ENCODE peak calls at places on chromosomes 5 and 9, in five cellular contexts. Y, E, N, A and R are unnamed samples.

GRCh38 chr5:132883261-132883834 is 9.9 kb downstream of the LEAP2 start:
- DNase-seq in Y (peak), E (peak), N (peak), A (peak), R (peak)

GRCh38 chr5:141050622-141051525 is at the start of gene PCDHB1:
- DNase-seq in Y (peak), E (no peak), N (peak), A (no peak), R (no peak)

GRCh38 chr9:126861707-126862460 is 1.4 kb downstream of the ZBTB34 start:
- DNase-seq in Y (no peak), E (no peak), N (peak), A (no peak), R (no peak)

GRCh38 chr5:78005021-78005785 is 229.1 kb upstream of the TBCA start:
- DNase-seq in Y (no peak), E (no peak), N (no peak), A (peak), R (no peak)

GRCh38 chr9:33884856-33885701 is 68.1 kb downstream of the UBE2R2 start:
- DNase-seq in Y (no peak), E (no peak), N (no peak), A (peak), R (no peak)

GRCh38 chr5:33311893-33312292 is 128.9 kb upstream of the TARS1 start:
- DNase-seq in Y (no peak), E (peak), N (peak), A (peak), R (no peak)

GRCh38 chr5:40775085-40775845 is 19.5 kb upstream of the TTC33 start:
- DNase-seq in Y (no peak), E (no peak), N (no peak), A (no peak), R (no peak)

GRCh38 chr5:123414975-123415374 is 8.2 kb downstream of the CEP120 start:
- DNase-seq in Y (no peak), E (no peak), N (no peak), A (no peak), R (no peak)

GRCh38 chr9:94912700-94913249 is 186.3 kb downstream of the AOPEP start:
- DNase-seq in Y (no peak), E (peak), N (peak), A (peak), R (no peak)

GRCh38 chr9:137162505-137163100 is 7.2 kb downstream of the LRRC26 start:
- DNase-seq in Y (no peak), E (no peak), N (no peak), A (no peak), R (no peak)

GRCh38 chr9:95379630-95380029 is 62.1 kb upstream of the FANCC start:
- DNase-seq in Y (no peak), E (no peak), N (no peak), A (no peak), R (no peak)

GRCh38 chr5:639584-640213 is 27.6 kb downstream of the CEP72 start:
- DNase-seq in Y (no peak), E (no peak), N (no peak), A (no peak), R (no peak)

GRCh38 chr9:29311221-29311620 is 1737.9 kb upstream of the C9orf72 start:
- DNase-seq in Y (no peak), E (no peak), N (no peak), A (peak), R (no peak)

GRCh38 chr9:7177383-7177782 is 419.6 kb downstream of the KDM4C start:
- DNase-seq in Y (no peak), E (no peak), N (peak), A (no peak), R (no peak)

GRCh38 chr5:125342938-125343401 is 596.5 kb upstream of the ZNF608 start:
- DNase-seq in Y (no peak), E (no peak), N (no peak), A (peak), R (no peak)

GRCh38 chr5:107669543-107670027 is 1.2 kb downstream of the EFNA5 start:
- DNase-seq in Y (no peak), E (no peak), N (peak), A (peak), R (no peak)

GRCh38 chr9:20714442-20715415 is 30.7 kb downstream of the FOCAD start:
- DNase-seq in Y (no peak), E (no peak), N (no peak), A (no peak), R (no peak)

GRCh38 chr5:59799668-59800374 is 93.7 kb downstream of the PDE4D start:
- DNase-seq in Y (peak), E (peak), N (peak), A (no peak), R (peak)

GRCh38 chr5:143056331-143056689 is 286.1 kb downstream of the ARHGAP26 start:
- DNase-seq in Y (no peak), E (no peak), N (no peak), A (peak), R (no peak)

GRCh38 chr5:143052967-143053682 is 282.9 kb downstream of the ARHGAP26 start:
- DNase-seq in Y (no peak), E (no peak), N (no peak), A (no peak), R (peak)

GRCh38 chr5:143055596-143056330 is 285.6 kb downstream of the ARHGAP26 start:
- DNase-seq in Y (no peak), E (no peak), N (no peak), A (peak), R (no peak)

GRCh38 chr5:143053780-143054179 is 283.6 kb downstream of the ARHGAP26 start:
- DNase-seq in Y (no peak), E (no peak), N (no peak), A (no peak), R (no peak)

DNA sequence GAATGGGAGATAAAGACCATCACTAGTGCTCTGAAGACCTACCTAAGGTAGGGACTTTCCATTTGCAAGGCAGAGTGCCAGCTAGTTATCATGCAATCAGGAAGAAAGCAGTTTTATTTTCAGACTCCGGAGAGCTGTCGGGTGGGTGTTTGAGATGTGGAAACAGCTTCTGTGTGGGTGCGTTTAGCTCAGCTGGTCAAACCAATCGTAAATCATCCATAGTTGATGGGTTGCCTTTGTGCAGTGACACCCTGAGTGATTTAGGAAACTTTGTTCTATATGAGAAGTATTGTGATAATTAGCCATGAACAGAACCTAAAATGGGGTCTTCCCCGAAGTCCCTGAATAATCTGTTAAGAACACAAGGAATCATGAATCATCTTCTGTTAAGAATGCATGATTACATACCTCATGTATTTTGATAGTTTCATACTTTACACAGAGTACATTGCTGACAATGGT is 284.3 kb downstream of the ARHGAP26 start:
- DNase-seq in Y (no peak), E (no peak), N (no peak), A (peak), R (peak)
- H3K4me3 ChIP-seq in Y (no peak), E (no peak), N (no peak), A (no peak), R (peak)

GRCh38 chr5:150131978-150132694 is 23.5 kb downstream of the PDGFRB start:
- DNase-seq in Y (no peak), E (no peak), N (no peak), A (no peak), R (no peak)
- H2AFZ ChIP-seq in Y (no peak), E (no peak), N (no peak), A (no peak), R (no peak)

GRCh38 chr9:133661846-133662636 is 25.9 kb downstream of the DBH start:
- DNase-seq in Y (no peak), E (no peak), N (no peak), A (peak), R (no peak)

GRCh38 chr9:133658442-133659431 is 22.6 kb downstream of the DBH start:
- DNase-seq in Y (peak), E (peak), N (peak), A (peak), R (no peak)

GRCh38 chr9:133657120-133657661 is 21.0 kb downstream of the DBH start:
- DNase-seq in Y (no peak), E (no peak), N (no peak), A (peak), R (no peak)

GRCh38 chr9:133656211-133657119 is 20.3 kb downstream of the DBH start:
- DNase-seq in Y (no peak), E (no peak), N (peak), A (no peak), R (no peak)

GRCh38 chr9:133659566-133659965 is 23.4 kb downstream of the DBH start:
- DNase-seq in Y (no peak), E (no peak), N (no peak), A (no peak), R (no peak)
- H3K4me2 ChIP-seq in Y (no peak), E (peak), N (no peak), A (no peak), R (no peak)

DNA sequence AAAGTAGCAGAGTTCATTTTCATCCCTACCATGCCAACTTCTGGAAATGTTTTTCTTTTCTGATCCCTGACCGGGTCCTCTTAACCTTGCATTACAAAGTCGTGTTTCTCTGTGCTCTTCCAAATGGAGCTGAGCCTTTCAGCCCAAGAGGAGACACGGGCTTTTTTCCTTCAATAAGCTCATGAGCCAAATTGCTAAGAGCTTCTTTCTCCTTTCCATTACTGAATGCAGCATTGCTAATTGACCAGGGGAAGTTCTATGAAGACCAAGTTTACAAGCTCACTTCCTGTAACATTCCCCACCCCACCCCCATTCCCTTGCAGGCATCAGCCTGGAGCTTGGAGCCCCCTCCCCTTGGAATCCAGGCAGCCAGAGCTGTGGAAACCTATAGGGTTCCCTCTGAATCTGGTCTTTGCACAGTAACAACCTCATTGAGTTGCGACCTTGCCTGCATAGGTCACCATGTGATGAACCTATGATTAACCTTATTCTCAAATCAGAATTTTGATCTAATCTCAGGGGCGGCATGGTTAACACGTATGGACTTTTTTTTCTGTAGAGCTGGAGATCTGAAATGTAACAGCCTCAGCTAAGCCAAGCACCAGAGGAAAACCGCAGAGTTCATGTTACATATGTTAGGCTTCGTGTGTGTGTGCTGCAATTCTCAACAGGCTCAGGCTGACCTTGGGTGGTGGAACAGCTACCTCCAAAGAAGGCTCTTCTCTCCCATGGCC is 395.7 kb upstream of the ZNF462 start:
- DNase-seq in Y (peak), E (no peak), N (no peak), A (no peak), R (no peak)
- H3K4me3 ChIP-seq in Y (no peak), E (no peak), N (no peak), A (no peak), R (no peak)

DNA sequence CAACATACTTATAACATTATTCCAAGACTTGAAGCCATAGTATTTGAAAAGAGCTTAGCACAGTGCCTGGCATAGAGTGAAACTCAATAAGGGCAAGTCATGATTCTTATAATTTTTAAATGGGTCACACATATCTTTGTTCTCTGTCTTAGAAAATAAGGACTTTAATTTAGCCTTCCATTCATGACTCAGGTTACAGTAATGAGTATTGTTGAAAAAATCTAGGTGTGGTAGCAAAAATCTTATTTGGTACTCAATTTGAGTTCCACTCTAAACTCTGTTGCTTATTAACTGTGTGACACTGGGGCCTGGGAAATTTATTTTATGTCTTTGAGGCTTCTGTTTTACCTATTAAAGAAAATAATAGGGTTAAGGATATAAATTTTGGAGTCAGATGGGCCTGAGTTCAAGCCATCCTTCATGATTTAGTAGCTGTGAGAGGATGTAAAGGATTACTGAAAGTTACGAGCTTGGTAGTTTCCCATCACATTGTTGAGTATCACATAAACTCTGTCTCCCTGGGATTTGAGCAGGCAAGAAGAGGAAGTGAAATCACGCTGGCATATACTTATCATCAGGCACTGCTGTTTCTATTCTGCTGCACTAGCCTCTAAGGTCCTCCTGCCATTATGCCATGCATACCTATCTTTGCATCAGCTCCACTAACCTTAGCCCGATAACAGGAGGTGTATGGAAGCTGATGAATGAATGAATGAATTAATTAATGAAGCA is 1.5 kb downstream of the SPINK9 start:
- DNase-seq in Y (no peak), E (no peak), N (peak), A (no peak), R (no peak)
- H2AFZ ChIP-seq in Y (no peak), E (no peak), N (peak), A (no peak), R (no peak)

GRCh38 chr9:134059661-134060395 is 8.0 kb downstream of the BRD3 start:
- DNase-seq in Y (no peak), E (no peak), N (no peak), A (no peak), R (peak)
- H3K4me2 ChIP-seq in Y (no peak), E (no peak), N (no peak), A (no peak), R (peak)

DNA sequence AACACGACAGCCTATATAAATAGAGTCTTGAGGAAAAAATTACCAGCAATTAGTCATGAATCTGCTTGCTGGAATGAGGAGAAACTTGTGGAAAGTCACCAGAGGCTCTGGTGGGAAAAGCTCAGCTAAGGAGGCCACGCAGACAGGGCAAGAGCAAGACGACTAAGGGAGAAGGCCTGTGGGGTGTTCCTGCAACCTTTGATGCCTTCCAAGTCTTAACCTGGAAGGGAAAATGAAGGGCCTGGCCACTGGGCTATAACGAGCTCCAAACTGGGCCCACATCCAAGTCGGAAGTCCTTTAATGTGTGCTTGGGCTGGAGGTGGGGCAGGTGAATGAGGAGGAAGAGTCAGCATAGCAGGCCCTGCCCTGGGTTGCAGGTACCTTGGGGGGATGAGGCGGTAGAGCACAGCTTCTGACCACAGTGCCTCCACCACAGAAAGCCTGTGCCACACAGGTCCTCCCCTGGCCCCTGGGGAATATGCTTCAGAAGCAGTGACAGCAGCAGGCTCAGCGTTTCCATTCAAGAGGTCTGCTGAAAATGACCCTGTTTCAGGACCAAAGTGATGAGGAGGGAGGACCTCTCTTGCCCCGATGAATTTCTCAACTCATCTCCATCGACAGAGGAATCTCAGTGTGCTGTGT is 92.8 kb upstream of the LRRTM2 start:
- DNase-seq in Y (no peak), E (peak), N (no peak), A (peak), R (no peak)
- H3K4me3 ChIP-seq in Y (no peak), E (no peak), N (no peak), A (no peak), R (no peak)